ENCODE peak calls at places on chromosomes 1 and 21, in six cellular contexts. L is left lung; J is NCI-H69; H is ureter; V is stomach; X is naive thymus-derived CD8-positive, alpha-beta T cell. K is an unnamed sample.

GRCh38 chr1:202135221-202135721 is 9.3 kb downstream of the ARL8A start:
- DNase-seq in L (no peak), J (peak), H (no peak), V (peak), X (peak), K (no peak)

GRCh38 chr1:32622205-32622604 is 28.1 kb downstream of the ZBTB8OS start:
- DNase-seq in L (no peak), J (no peak), H (no peak), V (no peak), X (no peak), K (no peak)

GRCh38 chr1:34929497-34929852 is at the start of gene DLGAP3:
- DNase-seq in L (no peak), J (peak), H (no peak), V (no peak), X (no peak), K (no peak)

GRCh38 chr1:227856147-227856858 is 40.8 kb downstream of the PRSS38 start:
- DNase-seq in L (no peak), J (no peak), H (no peak), V (no peak), X (no peak), K (no peak)

GRCh38 chr1:44500181-44501021 is 95.3 kb downstream of the RNF220 start:
- DNase-seq in L (no peak), J (peak), H (no peak), V (no peak), X (no peak), K (no peak)

GRCh38 chr1:115606305-115606704 is 35.5 kb upstream of the VANGL1 start:
- DNase-seq in L (no peak), J (no peak), H (no peak), V (no peak), X (no peak), K (no peak)

GRCh38 chr1:244322791-244323521 is 128.8 kb downstream of the ADSS2 start:
- DNase-seq in L (peak), J (no peak), H (peak), V (peak), X (no peak), K (peak)

GRCh38 chr1:47471163-47471562 is 33.3 kb downstream of the FOXD2 start:
- DNase-seq in L (no peak), J (no peak), H (no peak), V (no peak), X (no peak), K (no peak)

GRCh38 chr21:45323487-45324380 is 36.0 kb upstream of the POFUT2 start:
- DNase-seq in L (peak), J (peak), H (no peak), V (no peak), X (no peak), K (no peak)

GRCh38 chr1:192763756-192764155 is 45.1 kb upstream of the RGS2 start:
- DNase-seq in L (no peak), J (no peak), H (no peak), V (no peak), X (no peak), K (no peak)

GRCh38 chr1:230866171-230866811 is 2.0 kb downstream of the C1orf198 start:
- DNase-seq in L (no peak), J (no peak), H (no peak), V (no peak), X (no peak), K (no peak)